ENCODE peak calls at places on chromosome 14, in five cellular contexts. One of them, this sample, is unnamed.

GRCh38 chr14:22671622-22672021 is 27.5 kb upstream of the OR6J1 start:
- DNase-seq in HS-5: no peak
- DNase-seq in GM18507: no peak
- DNase-seq in left ventricle myocardium superior: no peak
- DNase-seq in amniotic stem cell: no peak
- DNase-seq in this sample: no peak

GRCh38 chr14:20247651-20248246 is 8.7 kb downstream of the OR11H4 start:
- DNase-seq in HS-5: no peak
- DNase-seq in GM18507: no peak
- DNase-seq in left ventricle myocardium superior: no peak
- DNase-seq in amniotic stem cell: no peak
- DNase-seq in this sample: no peak

GRCh38 chr14:89617142-89617460 is 200.1 kb upstream of the FOXN3 start:
- DNase-seq in HS-5: no peak
- DNase-seq in GM18507: no peak
- DNase-seq in left ventricle myocardium superior: no peak
- DNase-seq in amniotic stem cell: no peak
- DNase-seq in this sample: no peak

GRCh38 chr14:64812412-64812811 is 67.3 kb downstream of the SPTB start:
- DNase-seq in HS-5: no peak
- DNase-seq in GM18507: no peak
- DNase-seq in left ventricle myocardium superior: no peak
- DNase-seq in amniotic stem cell: no peak
- DNase-seq in this sample: no peak

GRCh38 chr14:94342334-94342934 is 19.3 kb upstream of the SERPINA6 start:
- DNase-seq in HS-5: peak
- DNase-seq in GM18507: no peak
- DNase-seq in left ventricle myocardium superior: peak
- DNase-seq in amniotic stem cell: peak
- DNase-seq in this sample: peak

GRCh38 chr14:73008501-73008900 is 18.4 kb downstream of the ZFYVE1 start:
- DNase-seq in HS-5: no peak
- DNase-seq in GM18507: no peak
- DNase-seq in left ventricle myocardium superior: no peak
- DNase-seq in amniotic stem cell: peak
- DNase-seq in this sample: no peak

GRCh38 chr14:39219075-39219499 is 14.6 kb upstream of the MIA2 start:
- DNase-seq in HS-5: peak
- DNase-seq in GM18507: no peak
- DNase-seq in left ventricle myocardium superior: no peak
- DNase-seq in amniotic stem cell: no peak
- DNase-seq in this sample: peak

GRCh38 chr14:105484069-105484996 is 2.4 kb upstream of the CRIP1 start:
- DNase-seq in HS-5: no peak
- DNase-seq in GM18507: no peak
- DNase-seq in left ventricle myocardium superior: peak
- DNase-seq in amniotic stem cell: no peak
- DNase-seq in this sample: no peak

GRCh38 chr14:105075364-105076295 is 10.4 kb upstream of the GPR132 start:
- DNase-seq in HS-5: no peak
- DNase-seq in GM18507: no peak
- DNase-seq in left ventricle myocardium superior: peak
- DNase-seq in amniotic stem cell: no peak
- DNase-seq in this sample: no peak

GRCh38 chr14:96072076-96072475 is 32.9 kb downstream of the C14orf132 start:
- DNase-seq in HS-5: no peak
- DNase-seq in GM18507: no peak
- DNase-seq in left ventricle myocardium superior: no peak
- DNase-seq in amniotic stem cell: no peak
- DNase-seq in this sample: no peak

GRCh38 chr14:24274101-24274543 is 2.7 kb upstream of the RABGGTA start:
- DNase-seq in HS-5: peak
- DNase-seq in GM18507: peak
- DNase-seq in left ventricle myocardium superior: no peak
- DNase-seq in amniotic stem cell: no peak
- DNase-seq in this sample: no peak

This sample was measured in pulmonary artery endothelial cell.